ENCODE peak calls at places on chromosomes 2 and 18, in seven cellular contexts. F, O, N, P, D, H and Q are unnamed samples.

GRCh38 chr18:58545338-58546096 is 83.4 kb downstream of the ALPK2 start:
- DNase-seq in F (no peak), O (no peak), N (no peak), P (no peak), D (no peak), H (no peak), Q (no peak)

GRCh38 chr18:29862824-29863223 is 1179.7 kb downstream of the DSC3 start:
- DNase-seq in F (no peak), O (no peak), N (no peak), P (no peak), D (no peak), H (no peak), Q (no peak)

GRCh38 chr2:177212895-177213856 is 582 bp downstream of the HNRNPA3 start:
- DNase-seq in F (peak), O (peak), N (peak), P (peak), D (peak), H (peak), Q (peak)

GRCh38 chr2:67876176-67876575 is 186.6 kb downstream of the C1D start:
- DNase-seq in F (no peak), O (no peak), N (no peak), P (no peak), D (peak), H (no peak), Q (peak)

GRCh38 chr2:84495539-84496146 is 20.7 kb upstream of the DNAH6 start:
- DNase-seq in F (no peak), O (peak), N (no peak), P (no peak), D (peak), H (peak), Q (peak)

GRCh38 chr18:10475633-10476388 is 21.4 kb downstream of the APCDD1 start:
- DNase-seq in F (no peak), O (no peak), N (no peak), P (no peak), D (no peak), H (no peak), Q (no peak)

GRCh38 chr2:165055081-165055879 is 100.0 kb upstream of the SLC38A11 start:
- DNase-seq in F (no peak), O (no peak), N (no peak), P (peak), D (no peak), H (no peak), Q (no peak)

GRCh38 chr18:74493689-74494088 is 2.5 kb upstream of the CNDP2 start:
- DNase-seq in F (no peak), O (peak), N (no peak), P (no peak), D (peak), H (no peak), Q (peak)

GRCh38 chr2:55618025-55618648 is 715 bp upstream of the PPP4R3B start:
- DNase-seq in F (no peak), O (no peak), N (no peak), P (peak), D (peak), H (no peak), Q (peak)

GRCh38 chr2:52810460-52810859 is 957.1 kb upstream of the CHAC2 start:
- DNase-seq in F (no peak), O (no peak), N (no peak), P (no peak), D (no peak), H (no peak), Q (no peak)

GRCh38 chr2:195562624-195563566 is 94.1 kb upstream of the SLC39A10 start:
- DNase-seq in F (no peak), O (peak), N (no peak), P (no peak), D (no peak), H (no peak), Q (no peak)

GRCh38 chr2:135657806-135658582 is 83.7 kb upstream of the UBXN4 start:
- DNase-seq in F (no peak), O (peak), N (no peak), P (no peak), D (no peak), H (no peak), Q (no peak)

GRCh38 chr2:127641846-127642510 is 4.0 kb upstream of the GPR17 start:
- DNase-seq in F (no peak), O (peak), N (no peak), P (no peak), D (no peak), H (no peak), Q (no peak)

GRCh38 chr2:124778076-124778475 is 753.0 kb downstream of the CNTNAP5 start:
- DNase-seq in F (no peak), O (no peak), N (no peak), P (no peak), D (no peak), H (no peak), Q (peak)

GRCh38 chr2:200742426-200742825 is 69.3 kb upstream of the BZW1 start:
- DNase-seq in F (no peak), O (no peak), N (no peak), P (peak), D (peak), H (peak), Q (peak)

GRCh38 chr2:48978131-48978530 is 176.2 kb downstream of the FSHR start:
- DNase-seq in F (no peak), O (no peak), N (no peak), P (no peak), D (no peak), H (no peak), Q (no peak)